ENCODE peak calls at places on chromosomes 2 and 18, in six cellular contexts. U, V, B, T, Q and M are unnamed samples.

GRCh38 chr2:215751200-215751910 is 262.0 kb downstream of the MREG start:
- DNase-seq in B (no peak), V (peak; percentile 93), Q (no peak), U (no peak), T (no peak), M (no peak)

GRCh38 chr2:45814528-45814927 is 163.1 kb downstream of the PRKCE start:
- DNase-seq in T (no peak), Q (no peak), B (peak; percentile 46), V (no peak), U (no peak), M (no peak)

GRCh38 chr2:226799211-226799975 is at the start of gene IRS1:
- DNase-seq in Q (peak; percentile 74), B (peak; percentile 60), T (peak; percentile 78), V (peak; percentile 81), U (no peak), M (peak; percentile 84)

GRCh38 chr2:236715077-236715476 is 145.5 kb downstream of the ACKR3 start:
- DNase-seq in B (no peak), V (no peak), Q (no peak), T (no peak), U (no peak), M (no peak)

GRCh38 chr18:62198259-62198658 is 11.2 kb downstream of the RELCH start:
- DNase-seq in B (no peak), T (no peak), V (peak; percentile 28), Q (no peak), U (no peak), M (no peak)

GRCh38 chr18:55105873-55106272 is 146.6 kb upstream of the CCDC68 start:
- DNase-seq in T (no peak), U (no peak), Q (no peak), V (no peak), B (no peak), M (no peak)

GRCh38 chr2:26459991-26460612 is 17.8 kb downstream of the OTOF start:
- DNase-seq in U (no peak), T (peak; percentile 51), Q (no peak), V (no peak), B (peak; percentile 6), M (no peak)

GRCh38 chr2:64359176-64359891 is 94.6 kb upstream of the LGALSL start:
- DNase-seq in V (no peak), U (no peak), B (no peak), Q (no peak), T (no peak), M (no peak)

GRCh38 chr2:238465487-238466241 is 38.9 kb downstream of the ASB1 start:
- DNase-seq in T (no peak), B (no peak), U (no peak), V (no peak), Q (no peak), M (no peak)

GRCh38 chr18:35808796-35809195 is 163.7 kb upstream of the RMP24 start:
- DNase-seq in Q (no peak), U (no peak), T (no peak), V (no peak), B (no peak), M (no peak)

GRCh38 chr2:117359266-117359970 is 455.1 kb upstream of the DDX18 start:
- DNase-seq in U (no peak), B (no peak), V (no peak), T (peak; percentile 29), Q (no peak), M (no peak)

GRCh38 chr2:105510761-105511669 is 112.2 kb upstream of the FHL2 start:
- DNase-seq in T (no peak), U (peak; percentile 16), V (peak; percentile 74), Q (no peak), B (no peak), M (no peak)

GRCh38 chr18:22737054-22737453 is 196.1 kb upstream of the RBBP8 start:
- DNase-seq in V (no peak), U (no peak), Q (no peak), B (no peak), T (no peak), M (no peak)

GRCh38 chr2:143730155-143730949 is 601.1 kb downstream of the ARHGAP15 start:
- DNase-seq in B (no peak), U (no peak), Q (peak; percentile 26), T (no peak), V (peak; percentile 67), M (peak; percentile 45)

GRCh38 chr2:60852282-60852860 is 29.0 kb upstream of the REL start:
- DNase-seq in V (no peak), B (no peak), T (no peak), Q (no peak), U (no peak), M (no peak)

GRCh38 chr18:47036298-47036874 is 965 bp upstream of the ELOA2 start:
- DNase-seq in U (peak; percentile 13), T (no peak), Q (peak; percentile 50), B (peak; percentile 45), V (peak; percentile 48), M (peak; percentile 51)

GRCh38 chr2:239249781-239250180 is 151.0 kb downstream of the HDAC4 start:
- DNase-seq in B (no peak), U (no peak), T (no peak), Q (no peak), V (peak; percentile 83), M (no peak)

GRCh38 chr18:74420926-74421325 is 36.2 kb downstream of the DIPK1C start:
- DNase-seq in B (no peak), T (no peak), V (no peak), U (no peak), Q (no peak), M (no peak)

GRCh38 chr2:192025607-192026006 is 169.1 kb downstream of the TMEFF2 start:
- DNase-seq in T (no peak), V (no peak), U (no peak), Q (no peak), B (peak; percentile 28), M (no peak)

GRCh38 chr2:46964835-46965560 is 49.4 kb upstream of the MCFD2 start:
- DNase-seq in Q (no peak), V (peak; percentile 74), T (no peak), B (no peak), U (no peak), M (no peak)

GRCh38 chr2:46966576-46966975 is 51.0 kb upstream of the MCFD2 start:
- DNase-seq in B (no peak), Q (no peak), T (no peak), V (peak; percentile 66), U (no peak), M (no peak)

GRCh38 chr2:46971914-46972313 is 56.3 kb upstream of the MCFD2 start:
- DNase-seq in T (no peak), V (peak; percentile 54), U (no peak), B (no peak), Q (no peak), M (no peak)

GRCh38 chr2:46970334-46971288 is 55.0 kb upstream of the MCFD2 start:
- DNase-seq in V (peak; percentile 86), B (no peak), T (no peak), U (peak; percentile 90), Q (no peak), M (no peak)

GRCh38 chr2:46967990-46968647 is 52.5 kb upstream of the MCFD2 start:
- DNase-seq in T (no peak), U (peak; percentile 91), V (peak; percentile 93), Q (no peak), B (no peak), M (no peak)
- TF ChIP-seq CTCF in T (no peak), U (no peak), V (no peak), Q (no peak), B (no peak), M (no peak)

GRCh38 chr2:115183144-115183543 is 740.7 kb downstream of the DPP10 start:
- DNase-seq in T (peak; percentile 51), V (no peak), U (no peak), Q (no peak), B (no peak), M (no peak)
- TF ChIP-seq CTCF in T (peak; percentile 73), V (no peak), U (no peak), Q (no peak), B (no peak), M (no peak)

GRCh38 chr2:150599889-150600288 is 112.4 kb upstream of the RND3 start:
- DNase-seq in T (no peak), V (no peak), Q (no peak), B (no peak), U (no peak), M (no peak)
- TF ChIP-seq CTCF in T (peak; percentile 25), V (peak; percentile 14), Q (no peak), B (no peak), U (no peak), M (no peak)

DNA sequence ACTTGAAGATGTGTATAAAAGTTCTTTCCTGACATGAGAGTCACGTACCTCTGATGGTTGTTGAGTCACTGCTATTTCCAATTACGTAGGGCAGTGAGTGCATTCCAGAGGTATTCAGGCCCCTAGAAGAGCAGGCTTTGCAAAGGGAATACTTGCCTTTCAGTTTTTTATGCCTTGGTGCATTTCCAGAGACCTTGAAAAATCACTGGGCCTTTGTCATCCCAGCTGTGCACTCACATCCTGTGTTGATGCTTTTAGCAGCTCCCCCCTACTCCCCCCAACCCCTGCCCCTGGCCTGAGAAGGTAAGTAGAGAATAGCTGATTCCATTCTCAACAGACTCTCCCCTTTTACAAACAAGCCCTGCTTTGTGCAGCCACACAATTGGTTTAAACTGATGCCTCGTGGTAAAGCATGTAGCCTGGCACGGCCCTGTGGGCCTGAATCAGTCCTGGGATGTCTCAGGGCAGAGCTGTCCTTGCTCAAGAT is 174.2 kb downstream of the PRPF40A start:
- DNase-seq in B (no peak), V (peak; percentile 96), T (no peak), Q (no peak), U (peak; percentile 15), M (no peak)
- TF ChIP-seq CTCF in B (no peak), V (no peak), T (no peak), Q (no peak), U (no peak), M (no peak)